ENCODE peak calls at places on chromosomes 4 and X, in five cellular contexts. Y is K562, T is A549, H is HepG2, Q is HCT116. J is an unnamed sample.

GRCh38 chr4:86058621-86059020 is 301.2 kb downstream of the MAPK10 start:
- DNase-seq in Y (no peak), T (no peak), H (no peak), Q (no peak), J (no peak)

GRCh38 chr4:1600211-1600780 is 83.8 kb downstream of the FAM53A start:
- DNase-seq in Y (no peak), T (no peak), Q (no peak), H (no peak), J (no peak)

GRCh38 chr4:6955261-6955911 is 45.8 kb downstream of the TBC1D14 start:
- DNase-seq in H (no peak), T (no peak), Q (no peak), Y (no peak), J (no peak)

GRCh38 chrX:18491601-18492000 is 66.2 kb downstream of the CDKL5 start:
- DNase-seq in Q (no peak), H (no peak), T (no peak), Y (no peak), J (no peak)

GRCh38 chrX:10015711-10016515 is 48.8 kb downstream of the CLDN34 start:
- DNase-seq in H (no peak), T (peak; percentile 40), Q (no peak), Y (no peak), J (no peak)

GRCh38 chr4:128979934-128980333 is 113.4 kb downstream of the SCLT1 start:
- DNase-seq in H (no peak), Y (peak; percentile 24), T (peak; percentile 38), Q (no peak), J (no peak)

GRCh38 chrX:31423575-31424284 is 351.9 kb upstream of the FTHL17 start:
- DNase-seq in T (peak; percentile 17), Y (peak; percentile 40), Q (no peak), H (peak; percentile 15), J (peak; percentile 29)

GRCh38 chr4:15149842-15150592 is 147.7 kb downstream of the CPEB2 start:
- DNase-seq in Q (peak; percentile 27), T (peak; percentile 87), H (peak; percentile 93), Y (peak; percentile 94), J (peak; percentile 92)

GRCh38 chr4:176753049-176753448 is 39.7 kb downstream of the VEGFC start:
- DNase-seq in H (no peak), T (no peak), Y (no peak), Q (no peak), J (no peak)

GRCh38 chr4:55545681-55546632 is 752 bp downstream of the CLOCK start:
- DNase-seq in T (peak; percentile 67), H (peak; percentile 60), Q (peak; percentile 34), Y (peak; percentile 84), J (peak; percentile 82)

GRCh38 chrX:38805294-38806053 is 4.2 kb downstream of the MID1IP1 start:
- DNase-seq in H (peak; percentile 56), T (peak; percentile 77), Q (no peak), Y (peak; percentile 74), J (peak; percentile 93)

GRCh38 chr4:127188847-127189246 is 443.9 kb upstream of the INTU start:
- DNase-seq in Q (peak; percentile 7), H (no peak), Y (no peak), T (peak; percentile 1), J (peak; percentile 6)

GRCh38 chrX:109959356-109959871 is 43.5 kb upstream of the TMEM164 start:
- DNase-seq in T (no peak), Q (no peak), Y (peak; percentile 81), H (no peak), J (peak; percentile 60)

GRCh38 chr4:73434311-73434710 is 1.7 kb upstream of the AFP start:
- DNase-seq in T (peak; percentile 7), H (peak; percentile 45), Y (no peak), Q (peak; percentile 4), J (peak; percentile 1)

GRCh38 chr4:55768291-55768690 is 51.3 kb upstream of the EXOC1L start:
- DNase-seq in H (peak; percentile 20), Q (no peak), T (peak; percentile 11), Y (peak; percentile 23), J (no peak)

GRCh38 chr4:8725071-8725841 is 132.7 kb downstream of the CPZ start:
- DNase-seq in H (no peak), T (no peak), Y (no peak), Q (no peak), J (no peak)

GRCh38 chrX:96453139-96453538 is 231.5 kb upstream of the DIAPH2 start:
- DNase-seq in Q (no peak), H (peak; percentile 2), Y (no peak), T (peak; percentile 54), J (no peak)

GRCh38 chr4:129903861-129904260 is 807.9 kb downstream of the C4orf33 start:
- DNase-seq in T (no peak), Y (no peak), H (no peak), Q (no peak), J (no peak)

GRCh38 chr4:66974665-66975064 is 570.6 kb downstream of the CENPC start:
- DNase-seq in Q (no peak), H (no peak), T (no peak), Y (no peak), J (no peak)

GRCh38 chr4:26452565-26453531 is 37.4 kb downstream of the CCKAR start:
- DNase-seq in T (no peak), Q (no peak), Y (no peak), H (no peak), J (no peak)

GRCh38 chr4:183256343-183256742 is 63.7 kb downstream of the CLDN22 start:
- DNase-seq in H (no peak), Q (no peak), T (no peak), Y (no peak), J (no peak)

GRCh38 chrX:1486177-1486576 is 33.5 kb upstream of the ASMTL start:
- DNase-seq in H (no peak), Q (no peak), T (no peak), Y (no peak), J (no peak)

GRCh38 chrX:49930046-49930445 is 7.7 kb downstream of the CLCN5 start:
- DNase-seq in T (no peak), H (no peak), Q (no peak), Y (no peak), J (no peak)

GRCh38 chr4:6688879-6689505 is 4.7 kb upstream of the S100P start:
- DNase-seq in H (peak; percentile 91), Q (peak; percentile 75), Y (peak; percentile 83), T (peak; percentile 82), J (peak; percentile 99)

GRCh38 chr4:122516376-122516775 is 59.9 kb upstream of the IL2 start:
- DNase-seq in Q (no peak), H (no peak), T (no peak), Y (no peak), J (no peak)

GRCh38 chr4:121950680-121951569 is 935 bp downstream of the TRPC3 start:
- DNase-seq in H (no peak), Y (no peak), T (no peak), Q (no peak), J (no peak)

GRCh38 chr4:114921790-114922581 is 191.4 kb downstream of the NDST4 start:
- DNase-seq in Q (no peak), H (peak; percentile 1), T (no peak), Y (no peak), J (no peak)

GRCh38 chr4:6526171-6526570 is 48.8 kb upstream of the MAN2B2 start:
- DNase-seq in T (no peak), Y (no peak), H (no peak), Q (no peak), J (no peak)

GRCh38 chr4:71639380-71639779 is 144.5 kb downstream of the GC start:
- DNase-seq in Q (no peak), H (no peak), Y (peak; percentile 0), T (peak; percentile 1), J (no peak)

GRCh38 chr4:153518637-153519384 is 52.7 kb downstream of the TMEM131L start:
- DNase-seq in Q (no peak), H (peak; percentile 30), Y (peak; percentile 69), T (no peak), J (no peak)

GRCh38 chr4:158209825-158210807 is at the start of gene TMEM144:
- DNase-seq in Y (peak; percentile 92), Q (peak; percentile 89), T (peak; percentile 89), H (peak; percentile 79), J (peak; percentile 84)

GRCh38 chr4:90281956-90282355 is 154.8 kb downstream of the CCSER1 start:
- DNase-seq in H (no peak), Q (no peak), T (no peak), Y (no peak), J (no peak)

GRCh38 chr4:23889368-23889767 is 479 bp downstream of the PPARGC1A start:
- DNase-seq in T (no peak), Q (no peak), H (no peak), Y (no peak), J (no peak)

GRCh38 chr4:23888421-23889319 is 1.2 kb downstream of the PPARGC1A start:
- DNase-seq in Q (no peak), T (no peak), Y (no peak), H (peak; percentile 18), J (no peak)

GRCh38 chr4:23889814-23890269 is at the start of gene PPARGC1A:
- DNase-seq in T (no peak), H (peak; percentile 80), Q (no peak), Y (no peak), J (peak; percentile 26)

GRCh38 chr4:23887173-23887572 is 2.7 kb downstream of the PPARGC1A start:
- DNase-seq in H (no peak), T (no peak), Y (no peak), Q (no peak), J (no peak)

DNA sequence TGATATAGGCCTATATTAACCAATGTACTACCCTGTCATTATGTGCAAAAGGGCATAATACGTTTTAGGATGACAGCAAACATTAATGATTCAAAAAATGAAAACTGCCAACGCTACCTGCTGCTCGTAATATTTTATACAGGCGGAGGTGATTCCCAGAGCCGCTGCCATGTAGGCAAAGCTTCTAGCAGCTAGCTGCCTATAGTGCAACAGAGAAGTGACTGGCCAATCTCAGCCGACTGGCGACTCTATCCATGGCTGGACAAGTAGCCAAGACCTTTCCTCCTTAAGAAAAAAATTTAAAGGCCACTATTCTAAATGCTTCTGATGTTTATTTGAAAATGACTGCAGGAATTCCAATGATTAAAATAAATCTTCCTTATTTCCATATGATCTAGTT is 1.9 kb downstream of the PPARGC1A start:
- DNase-seq in H (no peak), T (no peak), Y (no peak), Q (no peak), J (no peak)
- H3K4me3 ChIP-seq in H (peak overlapping the region; percentile 80), T (no peak overlapping the region), Y (no peak overlapping the region), Q (no peak overlapping the region), J (no peak overlapping the region)

GRCh38 chr4:18976884-18977283 is 955.3 kb upstream of the LCORL start:
- DNase-seq in T (no peak), H (no peak), Y (no peak), Q (no peak), J (no peak)

GRCh38 chr4:18980516-18981233 is 959.1 kb upstream of the LCORL start:
- DNase-seq in T (no peak), Y (no peak), Q (no peak), H (no peak), J (peak; percentile 37)

GRCh38 chr4:18975916-18976610 is 954.5 kb upstream of the LCORL start:
- DNase-seq in H (no peak), T (no peak), Q (no peak), Y (no peak), J (no peak)

GRCh38 chr4:18981234-18981615 is 959.7 kb upstream of the LCORL start:
- DNase-seq in Y (no peak), Q (no peak), T (no peak), H (no peak), J (no peak)
- TF ChIP-seq MAX in Y (no peak), Q (no peak), T (no peak), H (no peak), J (no peak)

GRCh38 chrX:153673398-153674218 is at the start of gene PNCK:
- DNase-seq in Y (no peak), Q (no peak), H (no peak), T (no peak), J (no peak)
- TF ChIP-seq POLR2A in Y (no peak), Q (no peak), H (no peak), T (no peak), J (no peak)

GRCh38 chr4:3010577-3010976 is 47.2 kb downstream of the GRK4 start:
- DNase-seq in H (no peak), Q (no peak), T (no peak), Y (no peak), J (no peak)
- H3K4me3 ChIP-seq in H (no peak overlapping the region), Q (no peak overlapping the region), T (no peak overlapping the region), Y (no peak overlapping the region), J (no peak overlapping the region)